ENCODE peak calls at places on chromosomes 11 and 22, in nine cellular contexts. A, Z, Q, V, W, B, U, L and N are unnamed samples. For H3K9me3, the result is how much of the 10 kb centered on the place peaks cover.

GRCh38 chr22:26576026-26576680 is 13.8 kb downstream of the TPST2 start:
- DNase-seq in L (no peak), A (no peak), V (no peak), U (no peak), Z (no peak), Q (peak), B (no peak), W (no peak), N (no peak)

GRCh38 chr11:7088921-7089320 is at the start of gene RBMXL2:
- DNase-seq in Q (no peak), L (no peak), B (no peak), A (no peak), W (no peak), Z (no peak), V (no peak), U (no peak), N (no peak)

GRCh38 chr11:132895340-132895739 is 637.0 kb downstream of the OPCML start:
- DNase-seq in U (no peak), W (no peak), B (peak), V (no peak), Q (no peak), A (no peak), L (no peak), Z (no peak), N (no peak)

GRCh38 chr11:133515075-133515474 is 17.2 kb downstream of the OPCML start:
- DNase-seq in U (no peak), Z (no peak), A (no peak), W (no peak), Q (no peak), V (no peak), B (no peak), L (no peak), N (no peak)

GRCh38 chr11:115080923-115081322 is 402.6 kb downstream of the NXPE2 start:
- DNase-seq in U (no peak), V (no peak), W (no peak), Q (no peak), B (no peak), L (no peak), Z (no peak), A (no peak), N (no peak)

GRCh38 chr11:58770627-58771457 is 39.1 kb upstream of the GLYAT start:
- DNase-seq in Z (no peak), L (no peak), A (no peak), Q (no peak), V (no peak), W (no peak), B (no peak), U (peak), N (no peak)

GRCh38 chr11:45926536-45927331 is 4.3 kb downstream of the LARGE2 start:
- DNase-seq in A (no peak), U (no peak), V (no peak), W (no peak), B (peak), Q (peak), L (peak), Z (no peak), N (no peak)

GRCh38 chr11:102552447-102553200 is 22.1 kb upstream of the MMP7 start:
- DNase-seq in V (no peak), Z (no peak), B (peak), Q (no peak), U (peak), W (no peak), A (no peak), L (no peak), N (no peak)

GRCh38 chr11:132205006-132205405 is 834.6 kb downstream of the NTM start:
- DNase-seq in Z (no peak), Q (no peak), L (no peak), V (no peak), W (no peak), A (no peak), B (no peak), U (no peak), N (no peak)

GRCh38 chr11:134667175-134667500 is 255.1 kb upstream of the B3GAT1 start:
- DNase-seq in A (no peak), V (no peak), Q (no peak), Z (no peak), U (no peak), B (no peak), W (no peak), L (no peak), N (no peak)

GRCh38 chr11:123180166-123180565 is 14.9 kb downstream of the CLMP start:
- DNase-seq in U (no peak), L (no peak), V (no peak), A (no peak), W (no peak), Q (no peak), Z (no peak), B (no peak), N (no peak)

GRCh38 chr22:47419239-47419638 is 656.8 kb downstream of the TBC1D22A start:
- DNase-seq in B (no peak), L (no peak), Q (no peak), Z (no peak), A (no peak), U (no peak), W (no peak), V (no peak), N (no peak)
- H3K9me3 ChIP-seq in B (under half), L (under half), Q (under half), Z (under half), A (under half), U (under half), W (under half), V (under half), N (under half)

GRCh38 chr11:60792521-60792920 is 7.4 kb downstream of the MS4A10 start:
- DNase-seq in A (no peak), V (no peak), Z (no peak), B (no peak), W (no peak), L (no peak), U (no peak), Q (peak), N (no peak)
- H3K9me3 ChIP-seq in A (under half), V (under half), Z (under half), B (under half), W (under half), L (under half), U (under half), Q (under half), N (under half)

DNA sequence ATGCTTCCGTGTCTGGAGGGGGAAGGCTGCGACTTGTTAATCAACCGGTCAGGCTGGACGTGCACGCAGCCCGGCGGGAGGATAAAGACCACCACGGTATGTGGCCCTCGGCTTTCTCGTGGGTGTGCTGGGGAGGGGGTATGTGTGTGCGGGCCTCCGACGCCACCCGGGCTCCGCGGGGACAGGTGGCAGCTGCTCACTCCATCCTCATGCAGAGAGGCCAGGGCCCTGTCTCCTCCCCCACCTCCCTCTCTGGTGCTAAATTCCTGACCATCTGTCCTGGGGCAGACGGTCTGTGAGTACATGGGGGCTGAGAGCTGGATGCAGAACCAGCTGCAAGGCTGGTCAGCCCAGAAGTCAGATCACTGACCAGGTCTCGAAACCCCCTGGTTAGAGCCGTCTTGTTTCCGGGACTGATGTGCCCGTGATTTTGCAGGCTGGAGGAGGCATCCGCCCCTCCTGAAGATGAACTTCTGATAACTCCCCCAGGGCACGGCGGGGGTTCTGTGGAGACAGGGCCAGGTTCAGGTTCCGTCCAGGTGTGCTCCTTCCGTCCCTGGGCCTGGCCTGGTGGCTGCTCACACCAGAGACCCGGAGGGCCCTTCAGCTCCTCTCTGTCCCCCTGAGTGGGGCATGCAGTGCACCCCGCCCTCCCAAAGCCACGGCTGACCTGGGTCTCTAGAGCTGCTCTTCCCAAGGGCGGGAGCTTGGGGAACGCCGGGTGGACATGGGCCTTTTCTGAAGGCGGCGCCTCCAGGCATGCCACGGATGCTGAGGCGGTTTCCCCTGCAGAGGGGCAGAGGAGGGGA is 1119.7 kb downstream of the BRD1 start:
- DNase-seq in A (no peak), Z (no peak), Q (peak), V (no peak), W (no peak), B (no peak), L (peak), U (no peak), N (no peak)
- H3K9me3 ChIP-seq in A (under half), Z (under half), Q (under half), V (under half), W (under half), B (under half), L (under half), U (under half), N (under half)

GRCh38 chr11:31795706-31796522 is 15.2 kb downstream of the PAX6 start:
- DNase-seq in Q (no peak), L (no peak), V (no peak), U (no peak), W (no peak), A (no peak), B (no peak), Z (no peak), N (no peak)
- H3K9me3 ChIP-seq in Q (under half), L (under half), V (under half), U (under half), W (under half), A (under half), B (under half), Z (under half), N (under half)

GRCh38 chr11:50247309-50247874 is 214.7 kb downstream of the OR4C45 start:
- DNase-seq in L (no peak), W (no peak), Q (no peak), U (no peak), Z (no peak), V (no peak), B (no peak), A (no peak), N (no peak)
- H3K9me3 ChIP-seq in L (under half), W (under half), Q (under half), U (under half), Z (under half), V (under half), B (under half), A (under half), N (under half)

GRCh38 chr11:100618914-100619313 is 68.2 kb upstream of the ARHGAP42 start:
- DNase-seq in L (no peak), Z (no peak), W (no peak), Q (no peak), B (no peak), A (no peak), U (no peak), V (no peak), N (no peak)

GRCh38 chr11:100619484-100619883 is 67.6 kb upstream of the ARHGAP42 start:
- DNase-seq in L (no peak), W (no peak), B (no peak), V (no peak), U (no peak), Q (no peak), Z (no peak), A (no peak), N (no peak)

GRCh38 chr11:100625041-100625440 is 62.0 kb upstream of the ARHGAP42 start:
- DNase-seq in W (no peak), V (no peak), A (no peak), L (no peak), Z (no peak), Q (no peak), U (no peak), B (no peak), N (no peak)

GRCh38 chr11:100624346-100624745 is 62.7 kb upstream of the ARHGAP42 start:
- DNase-seq in W (no peak), V (no peak), U (no peak), Q (no peak), Z (no peak), L (no peak), B (no peak), A (no peak), N (no peak)

GRCh38 chr11:100622404-100622803 is 64.7 kb upstream of the ARHGAP42 start:
- DNase-seq in Q (no peak), V (no peak), B (no peak), Z (no peak), A (no peak), L (no peak), W (no peak), U (no peak), N (no peak)
- H3K9me3 ChIP-seq in Q (under half), V (under half), B (under half), Z (under half), A (under half), L (under half), W (under half), U (under half), N (under half)

GRCh38 chr22:11613898-11614755 is 3913.9 kb upstream of the OR11H1 start:
- DNase-seq in L (peak), W (no peak), V (no peak), B (no peak), A (no peak), Q (peak), Z (no peak), U (no peak), N (no peak)
- H3K9me3 ChIP-seq in L (under half), W (under half), V (under half), B (under half), A (under half), Q (half or more), Z (under half), U (under half), N (under half)

DNA sequence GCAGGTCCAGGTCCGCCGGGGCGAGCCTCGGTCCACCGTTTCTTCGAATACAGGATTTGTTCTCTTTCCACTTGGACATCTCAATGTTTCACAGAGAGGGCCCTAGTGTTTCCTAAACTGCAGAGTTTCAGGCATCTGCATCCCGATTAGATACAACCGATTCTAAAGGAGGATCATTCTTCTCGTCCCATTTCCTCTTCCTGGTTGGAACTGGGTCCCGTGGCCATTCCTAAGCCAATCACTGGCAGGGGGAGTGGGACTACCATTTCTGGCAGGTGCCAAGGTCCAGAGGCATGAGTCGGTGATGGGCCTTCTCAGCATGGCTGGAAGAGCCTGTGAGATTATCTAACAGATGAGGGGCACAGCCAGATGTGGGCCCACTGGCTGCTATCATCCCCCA is 68.9 kb downstream of the ELFN2 start:
- DNase-seq in B (no peak), V (no peak), U (no peak), Q (no peak), L (no peak), A (no peak), W (no peak), Z (no peak), N (no peak)
- H3K9me3 ChIP-seq in B (under half), V (under half), U (under half), Q (under half), L (under half), A (under half), W (under half), Z (under half), N (under half)

DNA sequence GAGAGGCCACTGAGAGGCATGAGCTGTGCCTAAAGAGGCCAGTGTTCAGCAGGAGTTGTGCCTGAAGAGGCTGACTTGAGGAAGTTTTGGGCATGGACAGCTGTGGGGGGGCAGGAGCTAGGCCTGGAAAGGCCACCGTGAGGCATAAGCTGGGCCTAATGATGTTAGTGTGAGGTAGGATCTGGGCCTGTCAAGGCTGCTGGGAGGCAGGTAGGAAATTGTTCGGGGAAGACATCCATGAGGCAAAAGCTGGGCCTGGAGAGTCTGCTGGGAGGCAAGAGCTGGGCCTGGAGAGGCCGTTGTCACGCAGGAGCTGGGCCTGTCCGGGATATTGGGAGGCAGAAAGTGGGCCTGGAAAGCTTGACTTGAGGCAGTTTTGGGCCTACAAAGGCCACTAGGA is 44.9 kb downstream of the OR4C45 start:
- DNase-seq in B (no peak), U (no peak), Q (no peak), W (no peak), V (no peak), L (no peak), A (no peak), Z (no peak), N (no peak)
- H3K9me3 ChIP-seq in B (under half), U (under half), Q (under half), W (under half), V (under half), L (under half), A (under half), Z (under half), N (under half)

GRCh38 chr22:49688516-49689254 is 139.0 kb downstream of the BRD1 start:
- DNase-seq in L (no peak), V (no peak), U (no peak), W (no peak), B (no peak), Q (no peak), A (no peak), Z (no peak), N (no peak)

GRCh38 chr22:49690454-49690853 is 137.2 kb downstream of the BRD1 start:
- DNase-seq in Z (no peak), W (no peak), L (no peak), Q (no peak), V (no peak), B (no peak), U (peak), A (no peak), N (no peak)

GRCh38 chr22:49689255-49689770 is 138.4 kb downstream of the BRD1 start:
- DNase-seq in A (no peak), L (no peak), B (no peak), V (no peak), Q (no peak), W (no peak), U (no peak), Z (no peak), N (no peak)

GRCh38 chr22:49691256-49691655 is 136.4 kb downstream of the BRD1 start:
- DNase-seq in V (no peak), Z (no peak), W (no peak), B (no peak), U (no peak), A (no peak), Q (no peak), L (no peak), N (no peak)

GRCh38 chr22:49689858-49690257 is 137.8 kb downstream of the BRD1 start:
- DNase-seq in Z (no peak), B (no peak), W (no peak), A (no peak), L (no peak), Q (no peak), U (no peak), V (no peak), N (no peak)
- H3K9me3 ChIP-seq in Z (under half), B (under half), W (under half), A (under half), L (under half), Q (under half), U (under half), V (under half), N (under half)